ENCODE peak calls at places on chromosomes 6 and 20, in seven cellular contexts. F is psoas muscle, E is glutamatergic neuron, J is GM10248, U is tibial nerve, V is foreskin keratinocyte, K is HFF-Myc. M is an unnamed sample.

GRCh38 chr6:42013134-42013516 is 37.2 kb upstream of the TAF8 start:
- DNase-seq in V (no peak), E (no peak), F (no peak), U (no peak), J (no peak), K (no peak), M (no peak)

GRCh38 chr6:41503841-41504525 is 42.2 kb upstream of the FOXP4 start:
- DNase-seq in E (no peak), V (no peak), J (peak), U (no peak), K (no peak), F (peak), M (peak)

GRCh38 chr6:138517635-138518034 is 18.3 kb upstream of the NHSL1 start:
- DNase-seq in J (peak), K (no peak), E (peak), V (no peak), F (no peak), U (no peak), M (peak)

GRCh38 chr6:164266851-164267250 is 852.3 kb downstream of the QKI start:
- DNase-seq in J (no peak), F (no peak), K (no peak), V (no peak), E (no peak), U (no peak), M (no peak)

GRCh38 chr6:41428995-41429417 is 93.6 kb downstream of the NCR2 start:
- DNase-seq in V (no peak), U (peak), K (no peak), E (no peak), F (peak), J (peak), M (no peak)

GRCh38 chr20:50053790-50054547 is 59.0 kb downstream of the UBE2V1 start:
- DNase-seq in E (no peak), J (no peak), V (no peak), U (no peak), F (no peak), K (no peak), M (no peak)

GRCh38 chr6:41059569-41059968 is 6.6 kb downstream of the APOBEC2 start:
- DNase-seq in F (no peak), J (no peak), U (no peak), K (no peak), E (no peak), V (no peak), M (no peak)

GRCh38 chr6:63598251-63599036 is 26.2 kb downstream of the LOC128125822 start:
- DNase-seq in F (peak), J (peak), E (peak), V (peak), U (peak), K (peak), M (peak)

DNA sequence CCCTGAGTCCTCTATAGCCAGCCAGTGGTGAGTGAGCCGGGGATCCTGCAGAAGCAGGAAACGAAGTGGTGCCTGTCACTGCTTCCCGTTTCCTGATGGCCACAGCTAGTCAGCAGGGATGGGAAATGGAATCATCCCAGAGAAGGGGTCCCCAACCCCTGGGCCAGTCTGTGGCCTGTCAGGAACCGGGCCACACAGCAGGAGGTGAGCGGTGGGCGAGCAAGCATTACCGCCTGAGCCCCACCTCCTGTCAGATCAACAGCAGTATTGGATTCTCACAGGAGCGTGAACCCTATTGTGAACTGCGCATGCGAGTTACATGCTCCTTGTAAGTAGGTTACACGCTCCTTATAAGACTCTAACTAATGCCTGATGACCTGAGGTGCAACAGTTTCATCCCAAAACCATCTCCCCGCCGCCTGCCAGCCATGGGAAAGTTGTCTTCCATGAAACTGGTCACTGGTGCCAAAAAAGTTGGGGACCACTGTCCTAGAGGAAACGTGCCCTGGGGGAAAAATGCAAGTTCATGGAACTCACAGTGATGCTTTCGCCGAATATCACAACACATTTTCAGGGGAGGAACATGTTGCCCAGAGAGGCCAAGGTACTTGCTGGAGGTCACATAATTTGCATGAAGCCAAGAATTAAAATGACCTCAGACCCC is 113.8 kb downstream of the JPH2 start:
- DNase-seq in J (no peak), F (no peak), K (no peak), E (no peak), U (no peak), V (no peak), M (no peak)
- TF ChIP-seq CTCF in J (no peak), F (no peak), K (no peak), E (no peak), U (no peak), V (no peak), M (no peak)

GRCh38 chr6:11202513-11203305 is 29.8 kb downstream of the NEDD9 start:
- DNase-seq in U (no peak), J (no peak), E (no peak), K (no peak), V (no peak), F (no peak), M (no peak)
- TF ChIP-seq CTCF in U (no peak), J (no peak), E (no peak), K (no peak), V (no peak), F (no peak), M (no peak)

GRCh38 chr20:61743606-61744005 is 322.1 kb downstream of the TAF4 start:
- DNase-seq in E (no peak), U (no peak), J (no peak), F (no peak), V (no peak), K (no peak), M (no peak)

GRCh38 chr20:61739832-61740118 is 325.9 kb downstream of the TAF4 start:
- DNase-seq in V (no peak), U (no peak), K (no peak), F (no peak), J (no peak), E (no peak), M (no peak)

GRCh38 chr20:61739086-61739831 is 326.4 kb downstream of the TAF4 start:
- DNase-seq in J (no peak), F (no peak), E (no peak), V (no peak), U (no peak), K (no peak), M (no peak)

GRCh38 chr20:61744691-61745396 is 320.8 kb downstream of the TAF4 start:
- DNase-seq in E (no peak), U (no peak), J (no peak), K (no peak), V (peak), F (no peak), M (no peak)

GRCh38 chr20:61742097-61742805 is 323.4 kb downstream of the TAF4 start:
- DNase-seq in F (no peak), U (no peak), K (no peak), V (no peak), E (no peak), J (no peak), M (no peak)
- TF ChIP-seq CTCF in F (no peak), U (no peak), K (no peak), V (peak), E (no peak), J (no peak), M (no peak)

DNA sequence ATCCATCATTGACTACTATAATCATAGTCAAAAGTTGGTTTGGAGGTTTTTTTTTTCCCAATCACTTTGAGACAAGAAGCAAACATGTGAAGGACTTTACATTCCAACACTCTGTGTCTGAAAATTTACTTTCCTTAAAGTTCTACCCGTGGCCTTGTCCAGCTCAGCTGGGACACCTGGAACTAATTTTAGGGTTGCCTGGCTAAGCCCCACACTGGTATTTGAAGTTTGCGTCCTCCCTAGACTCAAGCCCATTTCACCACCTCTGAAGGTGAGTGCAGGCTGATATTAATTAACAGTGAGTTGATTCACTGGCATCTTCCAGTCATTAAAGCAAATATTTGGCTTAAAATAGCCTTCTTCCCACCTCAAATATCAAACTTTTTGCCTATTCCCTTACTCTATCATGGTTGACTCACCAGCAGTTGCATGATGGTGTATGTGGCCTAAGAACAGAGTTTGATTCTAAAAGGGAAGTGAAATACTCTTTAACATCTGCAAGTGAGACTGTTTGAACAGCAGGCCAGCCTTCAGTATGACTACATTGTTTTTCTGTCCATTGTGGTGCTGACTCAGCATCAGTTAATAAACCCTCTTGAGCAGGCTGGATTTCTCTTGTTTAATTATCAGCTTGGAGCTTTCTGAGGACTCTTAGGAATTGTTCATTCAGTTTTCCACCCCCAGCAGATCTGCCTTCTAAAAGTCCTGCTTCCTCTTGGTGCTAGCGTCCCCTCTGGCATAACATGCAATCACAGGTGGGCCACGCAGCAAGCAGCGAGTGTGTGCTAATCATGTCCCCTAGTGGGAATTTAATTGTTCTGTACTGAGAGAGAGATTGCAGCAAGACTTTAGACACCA is 1.8 kb upstream of the PRDM1 start:
- DNase-seq in F (no peak), V (peak), U (no peak), J (peak), E (peak), K (peak), M (peak)
- TF ChIP-seq CTCF in F (no peak), V (peak), U (peak), J (peak), E (peak), K (peak), M (peak)

GRCh38 chr6:52904562-52905279 is 4.8 kb downstream of the GSTA3 start:
- DNase-seq in J (no peak), K (no peak), U (no peak), V (no peak), E (no peak), F (no peak), M (no peak)
- TF ChIP-seq CTCF in J (peak), K (peak), U (no peak), V (peak), E (peak), F (no peak), M (no peak)

GRCh38 chr20:25224941-25225340 is 22.9 kb upstream of the PYGB start:
- DNase-seq in V (no peak), J (no peak), K (no peak), E (no peak), U (no peak), F (no peak), M (no peak)

GRCh38 chr20:25223765-25224720 is 23.8 kb upstream of the PYGB start:
- DNase-seq in V (no peak), K (no peak), J (no peak), F (no peak), U (no peak), E (no peak), M (no peak)

GRCh38 chr20:25221592-25222460 is 26.1 kb upstream of the PYGB start:
- DNase-seq in V (no peak), U (peak), K (no peak), J (no peak), E (no peak), F (peak), M (no peak)

GRCh38 chr20:25222461-25223178 is 25.3 kb upstream of the PYGB start:
- DNase-seq in J (no peak), U (no peak), K (no peak), F (no peak), V (no peak), E (no peak), M (no peak)

DNA sequence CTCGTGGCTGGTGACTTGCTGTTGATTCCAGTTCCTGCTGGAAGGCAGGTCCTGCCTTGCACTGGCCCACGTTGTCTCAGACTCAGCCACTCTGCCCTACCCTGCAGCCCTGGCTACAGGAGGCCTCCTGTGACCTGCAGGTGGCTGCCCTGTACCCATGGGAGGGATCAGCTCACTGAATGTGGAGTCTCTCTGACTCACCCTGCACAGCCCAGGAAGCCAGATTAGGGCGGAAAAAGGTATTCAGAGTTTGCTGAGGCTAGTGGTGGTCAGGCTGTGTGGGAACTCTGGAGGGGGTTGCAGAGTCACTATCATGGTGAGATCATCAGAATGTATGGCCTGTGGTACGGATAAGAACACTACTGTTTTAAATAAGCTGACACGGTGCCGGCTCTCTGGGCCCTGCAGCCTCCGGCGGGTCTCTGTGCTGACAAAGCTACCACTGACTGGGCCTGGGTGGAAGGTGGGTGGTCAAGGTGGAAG is 24.7 kb upstream of the PYGB start:
- DNase-seq in K (peak), V (peak), U (no peak), J (no peak), F (no peak), E (no peak), M (no peak)
- TF ChIP-seq CTCF in K (peak), V (peak), U (no peak), J (no peak), F (no peak), E (no peak), M (no peak)